ENCODE peak calls at places on chromosomes 6 and 20, in ten cellular contexts. J, U, N, V, I, C, Z, H, L and T are unnamed samples.

GRCh38 chr6:23180504-23181293 is 611.3 kb downstream of the HDGFL1 start:
- DNase-seq in J (peak), U (no peak), N (peak), V (peak), I (peak), C (peak), Z (no peak), H (no peak), L (no peak), T (no peak)

GRCh38 chr6:150641398-150642139 is 41.9 kb downstream of the PLEKHG1 start:
- DNase-seq in J (no peak), U (peak), N (no peak), V (no peak), I (no peak), C (no peak), Z (no peak), H (no peak), L (no peak), T (no peak)

GRCh38 chr6:3744211-3744900 is 7.2 kb downstream of the PXDC1 start:
- DNase-seq in J (no peak), U (no peak), N (no peak), V (no peak), I (no peak), C (no peak), Z (peak), H (no peak), L (no peak), T (no peak)

GRCh38 chr20:47502271-47502730 is 614 bp downstream of the NCOA3 start:
- DNase-seq in J (peak), U (no peak), N (peak), V (peak), I (no peak), C (peak), Z (no peak), H (no peak), L (no peak), T (no peak)

GRCh38 chr6:112618796-112619195 is 271.7 kb downstream of the RFPL4B start:
- DNase-seq in J (peak), U (no peak), N (no peak), V (no peak), I (no peak), C (peak), Z (no peak), H (no peak), L (peak), T (no peak)

GRCh38 chr20:43375586-43375985 is 82.1 kb upstream of the SRSF6 start:
- DNase-seq in J (no peak), U (no peak), N (no peak), V (no peak), I (no peak), C (no peak), Z (no peak), H (no peak), L (no peak), T (no peak)

GRCh38 chr6:100461273-100461919 is 3.3 kb downstream of the SIM1 start:
- DNase-seq in J (no peak), U (no peak), N (no peak), V (no peak), I (no peak), C (no peak), Z (no peak), H (no peak), L (no peak), T (no peak)

GRCh38 chr20:20334489-20334888 is 33.4 kb upstream of the INSM1 start:
- DNase-seq in J (no peak), U (no peak), N (no peak), V (no peak), I (no peak), C (no peak), Z (no peak), H (no peak), L (no peak), T (no peak)

GRCh38 chr6:34771727-34772126 is 14.4 kb downstream of the SNRPC start:
- DNase-seq in J (no peak), U (no peak), N (no peak), V (no peak), I (no peak), C (no peak), Z (no peak), H (peak), L (no peak), T (no peak)

GRCh38 chr6:154461348-154461747 is 49.1 kb downstream of the CNKSR3 start:
- DNase-seq in J (no peak), U (no peak), N (no peak), V (no peak), I (no peak), C (no peak), Z (no peak), H (no peak), L (no peak), T (no peak)

GRCh38 chr6:18101271-18101670 is 21.2 kb downstream of the NHLRC1 start:
- DNase-seq in J (no peak), U (no peak), N (no peak), V (no peak), I (no peak), C (no peak), Z (no peak), H (no peak), L (no peak), T (no peak)

GRCh38 chr6:41426888-41427641 is 91.7 kb downstream of the NCR2 start:
- DNase-seq in J (no peak), U (no peak), N (no peak), V (no peak), I (no peak), C (no peak), Z (no peak), H (no peak), L (no peak), T (no peak)

GRCh38 chr6:45569210-45569945 is 191.6 kb upstream of the SUPT3H start:
- DNase-seq in J (no peak), U (no peak), N (no peak), V (peak), I (peak), C (no peak), Z (no peak), H (no peak), L (no peak), T (no peak)

GRCh38 chr6:3306848-3307247 is 48.1 kb downstream of the PSMG4 start:
- DNase-seq in J (no peak), U (no peak), N (no peak), V (no peak), I (no peak), C (no peak), Z (peak), H (no peak), L (no peak), T (no peak)

GRCh38 chr6:29792123-29793035 is 35.2 kb upstream of the HLA-G start:
- DNase-seq in J (peak), U (no peak), N (peak), V (peak), I (peak), C (peak), Z (peak), H (no peak), L (no peak), T (peak)

GRCh38 chr20:8073024-8073832 is 53.7 kb upstream of the TMX4 start:
- DNase-seq in J (peak), U (peak), N (no peak), V (no peak), I (no peak), C (peak), Z (no peak), H (peak), L (no peak), T (peak)

GRCh38 chr6:107800564-107801164 is 23.4 kb downstream of the SCML4 start:
- DNase-seq in J (no peak), U (no peak), N (no peak), V (no peak), I (no peak), C (no peak), Z (no peak), H (no peak), L (no peak), T (no peak)

GRCh38 chr20:13870349-13870748 is 85.5 kb downstream of the NDUFAF5 start:
- DNase-seq in J (no peak), U (no peak), N (no peak), V (no peak), I (no peak), C (no peak), Z (no peak), H (no peak), L (no peak), T (no peak)

GRCh38 chr6:25280617-25280990 is 1.4 kb downstream of the CARMIL1 start:
- DNase-seq in J (peak), U (no peak), N (no peak), V (no peak), I (no peak), C (peak), Z (no peak), H (no peak), L (no peak), T (peak)

GRCh38 chr20:23320317-23320716 is 30.3 kb upstream of the NXT1 start:
- DNase-seq in J (peak), U (no peak), N (no peak), V (no peak), I (no peak), C (no peak), Z (no peak), H (no peak), L (peak), T (no peak)

GRCh38 chr20:7180261-7181045 is 413.0 kb downstream of the BMP2 start:
- DNase-seq in J (no peak), U (no peak), N (no peak), V (no peak), I (no peak), C (no peak), Z (no peak), H (no peak), L (no peak), T (no peak)

GRCh38 chr6:46850781-46851180 is 57.6 kb downstream of the MEP1A start:
- DNase-seq in J (no peak), U (no peak), N (no peak), V (no peak), I (no peak), C (no peak), Z (no peak), H (no peak), L (no peak), T (no peak)

GRCh38 chr6:152859225-152859624 is 108.6 kb downstream of the VIP start:
- DNase-seq in J (no peak), U (no peak), N (no peak), V (no peak), I (no peak), C (no peak), Z (no peak), H (no peak), L (no peak), T (no peak)

GRCh38 chr20:20229595-20229994 is 138.3 kb upstream of the INSM1 start:
- DNase-seq in J (no peak), U (no peak), N (no peak), V (no peak), I (no peak), C (no peak), Z (no peak), H (no peak), L (no peak), T (no peak)

GRCh38 chr20:25046736-25047666 is 10.9 kb downstream of the ACSS1 start:
- DNase-seq in J (no peak), U (no peak), N (no peak), V (no peak), I (no peak), C (no peak), Z (no peak), H (no peak), L (no peak), T (no peak)

GRCh38 chr6:1321715-1322114 is 9.8 kb downstream of the FOXQ1 start:
- DNase-seq in J (no peak), U (no peak), N (no peak), V (no peak), I (no peak), C (no peak), Z (no peak), H (no peak), L (no peak), T (no peak)

GRCh38 chr6:146361367-146361924 is 182.2 kb upstream of the RAB32 start:
- DNase-seq in J (no peak), U (no peak), N (no peak), V (peak), I (peak), C (no peak), Z (no peak), H (no peak), L (no peak), T (no peak)

GRCh38 chr6:11196511-11197174 is 35.8 kb downstream of the NEDD9 start:
- DNase-seq in J (no peak), U (no peak), N (no peak), V (no peak), I (no peak), C (no peak), Z (no peak), H (no peak), L (no peak), T (no peak)

GRCh38 chr6:134379086-134379485 is 61.2 kb upstream of the SGK1 start:
- DNase-seq in J (peak), U (no peak), N (peak), V (no peak), I (no peak), C (no peak), Z (no peak), H (peak), L (peak), T (no peak)

GRCh38 chr20:59013959-59014608 is 5.1 kb upstream of the TUBB1 start:
- DNase-seq in J (no peak), U (no peak), N (no peak), V (no peak), I (no peak), C (no peak), Z (no peak), H (no peak), L (no peak), T (peak)

GRCh38 chr6:124433369-124434064 is 528.7 kb upstream of the RNF217 start:
- DNase-seq in J (no peak), U (no peak), N (no peak), V (no peak), I (no peak), C (no peak), Z (no peak), H (no peak), L (no peak), T (no peak)

GRCh38 chr6:106792536-106793236 is 163.3 kb downstream of the QRSL1 start:
- DNase-seq in J (no peak), U (no peak), N (no peak), V (no peak), I (no peak), C (no peak), Z (no peak), H (no peak), L (no peak), T (no peak)
- H3K4me3 ChIP-seq in J (no peak), U (no peak), N (no peak), V (no peak), I (no peak), C (no peak), Z (no peak), H (no peak), L (no peak), T (no peak)

GRCh38 chr6:37518116-37518515 is 18.4 kb upstream of the CCDC167 start:
- DNase-seq in J (no peak), U (no peak), N (no peak), V (no peak), I (no peak), C (no peak), Z (no peak), H (no peak), L (no peak), T (peak)
- H3K4me3 ChIP-seq in J (no peak), U (no peak), N (no peak), V (no peak), I (no peak), C (no peak), Z (no peak), H (no peak), L (no peak), T (peak)

DNA sequence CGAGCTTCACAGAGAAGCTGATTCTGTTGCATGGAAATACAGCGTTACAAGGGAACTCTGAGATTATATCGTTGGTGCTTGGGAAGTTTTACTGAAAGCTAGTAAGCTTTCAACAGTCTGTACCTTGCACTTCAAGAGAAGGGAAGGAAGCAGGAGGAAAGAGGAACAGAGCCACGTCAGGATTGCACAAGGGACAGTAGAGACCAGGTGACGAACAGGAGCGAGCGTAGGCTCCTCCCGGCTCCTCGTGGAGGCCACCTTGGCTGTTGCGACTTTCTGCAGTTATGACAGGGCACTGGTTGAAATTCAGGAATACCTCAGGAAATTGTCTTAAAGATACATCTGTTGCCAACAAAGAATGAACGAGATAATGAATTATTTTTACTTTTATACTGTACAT is 18.8 kb downstream of the RTF2 start:
- DNase-seq in J (no peak), U (no peak), N (no peak), V (no peak), I (no peak), C (no peak), Z (no peak), H (no peak), L (no peak), T (no peak)
- H3K4me3 ChIP-seq in J (no peak), U (no peak), N (no peak), V (no peak), I (no peak), C (no peak), Z (no peak), H (no peak), L (no peak), T (no peak)

DNA sequence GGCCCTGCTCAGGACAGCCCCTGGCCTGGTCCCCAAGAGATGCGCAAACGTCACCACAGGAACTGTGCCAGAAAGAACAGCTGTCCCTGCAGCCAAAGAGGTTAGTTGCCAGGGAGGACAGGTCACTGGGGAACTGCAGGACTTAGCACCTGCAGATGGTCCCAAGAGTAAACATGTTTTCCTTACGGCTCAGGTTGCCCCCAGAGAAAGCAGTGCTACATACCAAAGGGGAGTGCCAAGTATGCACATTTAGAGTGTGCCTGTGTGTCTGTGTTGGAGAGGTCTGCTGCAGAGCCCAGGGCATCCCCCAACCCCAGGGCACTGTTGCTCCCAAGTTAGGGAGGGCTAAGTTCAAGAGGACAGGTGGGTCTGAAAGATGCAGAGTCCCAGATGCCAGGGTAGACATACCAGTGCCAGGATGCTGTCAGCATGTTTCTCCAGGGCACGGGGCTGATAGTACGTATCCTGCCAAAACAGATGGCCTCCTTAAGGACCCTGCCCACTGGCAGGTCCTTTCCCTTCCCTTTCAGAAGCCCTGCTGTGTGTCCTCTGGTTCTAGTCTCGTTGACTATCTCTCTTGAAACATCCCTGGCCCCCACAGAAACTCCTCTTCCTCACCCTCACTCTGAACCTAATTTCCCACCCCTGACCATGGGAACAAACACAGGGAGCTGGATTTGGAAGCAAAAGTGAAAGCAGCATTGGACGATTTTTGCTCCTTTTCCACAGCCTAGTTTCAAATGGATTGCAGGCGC is 1.3 kb downstream of the ABHD16A start:
- DNase-seq in J (no peak), U (no peak), N (no peak), V (peak), I (peak), C (no peak), Z (no peak), H (no peak), L (no peak), T (no peak)
- H3K4me3 ChIP-seq in J (peak), U (peak), N (peak), V (peak), I (peak), C (peak), Z (peak), H (peak), L (peak), T (peak)